ENCODE peak calls at places on chromosomes 16 and 17, in nine cellular contexts. C is K562, X is SK-N-SH, A is GM23338, U is PC-9, W is IMR-90, H is HCT116, R is mammary epithelial cell, P is H1. V is an unnamed sample. For H4K20me1, the result is how much of the 10 kb centered on the place peaks cover.

GRCh38 chr17:27504188-27504995 is 48.1 kb downstream of the KSR1 start:
- DNase-seq in P (no peak), U (no peak), W (no peak), A (no peak), C (no peak), H (no peak), X (no peak), R (no peak), V (peak)

GRCh38 chr17:28760561-28760960 is 16.8 kb downstream of the TRAF4 start:
- DNase-seq in A (no peak), R (no peak), W (no peak), X (no peak), H (no peak), C (no peak), U (no peak), P (no peak), V (no peak)

GRCh38 chr16:78122774-78123315 is 23.4 kb downstream of the WWOX start:
- DNase-seq in A (peak), P (no peak), W (peak), R (peak), C (peak), X (peak), U (no peak), H (peak), V (peak)

GRCh38 chr16:87806246-87806607 is 40.4 kb upstream of the KLHDC4 start:
- DNase-seq in C (no peak), U (peak), R (peak), W (peak), H (peak), A (no peak), P (no peak), X (no peak), V (no peak)

GRCh38 chr17:63700528-63701441 is 860 bp upstream of the LIMD2 start:
- DNase-seq in R (no peak), P (no peak), H (no peak), U (no peak), A (peak), W (peak), X (peak), C (no peak), V (peak)

GRCh38 chr17:66491213-66491612 is 188.8 kb downstream of the PRKCA start:
- DNase-seq in U (no peak), W (no peak), X (no peak), P (no peak), C (no peak), H (no peak), R (no peak), A (no peak), V (no peak)

GRCh38 chr17:64236827-64237403 is 26.1 kb downstream of the TEX2 start:
- DNase-seq in P (no peak), C (no peak), W (no peak), R (no peak), X (no peak), U (no peak), H (peak), A (peak), V (no peak)

GRCh38 chr17:28751600-28752366 is 8.0 kb downstream of the TRAF4 start:
- DNase-seq in X (no peak), A (no peak), C (no peak), H (no peak), R (no peak), U (no peak), P (no peak), W (no peak), V (no peak)

DNA sequence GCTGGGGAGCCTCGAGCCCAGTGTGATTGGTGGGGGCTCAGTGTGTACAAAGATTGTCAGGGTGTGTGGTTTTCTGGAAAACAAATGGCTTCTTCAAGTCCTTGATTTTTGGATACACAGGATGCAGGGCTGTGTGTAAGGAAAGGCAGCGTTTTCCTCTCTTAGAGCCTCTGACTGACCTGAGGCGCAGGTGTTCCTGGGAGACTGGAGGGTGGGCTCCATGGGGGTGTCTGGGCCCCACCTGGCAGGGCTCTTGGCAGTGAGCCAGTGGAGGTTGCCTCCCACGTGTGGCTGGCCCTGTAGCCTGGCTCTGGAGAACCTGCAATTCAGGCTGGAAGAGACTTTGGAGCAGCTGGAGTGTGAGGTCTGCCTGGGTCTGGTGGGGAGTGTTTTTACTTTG is 5.0 kb downstream of the FOXK2 start:
- DNase-seq in R (no peak), U (no peak), P (no peak), H (no peak), W (no peak), C (no peak), X (no peak), A (no peak), V (peak)
- H4K20me1 ChIP-seq in R (under half), U (half or more), P (under half), H (half or more), W (half or more), C (half or more), X (half or more), A (half or more), V (half or more)

GRCh38 chr17:17480593-17481148 is 3.9 kb downstream of the MED9 start:
- DNase-seq in A (no peak), W (no peak), R (peak), H (no peak), P (no peak), U (no peak), X (no peak), C (no peak), V (no peak)
- H4K20me1 ChIP-seq in A (under half), W (under half), R (under half), H (under half), P (under half), U (under half), X (under half), C (under half), V (under half)

GRCh38 chr16:68792465-68793324 is 50.6 kb upstream of the TANGO6 start:
- DNase-seq in P (no peak), C (no peak), W (peak), U (peak), A (peak), R (no peak), X (no peak), H (no peak), V (peak)
- H4K20me1 ChIP-seq in P (under half), C (under half), W (under half), U (under half), A (under half), R (under half), X (under half), H (under half), V (under half)

GRCh38 chr16:88957887-88958577 is 19.0 kb downstream of the CBFA2T3 start:
- DNase-seq in P (no peak), U (no peak), X (no peak), W (no peak), A (no peak), H (no peak), R (no peak), C (no peak), V (no peak)
- H4K20me1 ChIP-seq in P (under half), U (under half), X (under half), W (under half), A (under half), H (under half), R (under half), C (under half), V (under half)

GRCh38 chr16:767743-768235 is 7.3 kb downstream of the MSLN start:
- DNase-seq in H (no peak), C (no peak), X (peak), P (no peak), R (no peak), A (no peak), U (no peak), W (no peak), V (no peak)

GRCh38 chr16:770411-770810 is 9.9 kb downstream of the MSLN start:
- DNase-seq in H (no peak), A (no peak), P (no peak), X (no peak), U (no peak), R (no peak), C (no peak), W (no peak), V (no peak)

GRCh38 chr16:768428-768827 is 7.9 kb downstream of the MSLN start:
- DNase-seq in C (no peak), W (no peak), A (no peak), X (no peak), H (no peak), P (no peak), U (no peak), R (no peak), V (no peak)

GRCh38 chr16:769934-770333 is 9.4 kb downstream of the MSLN start:
- DNase-seq in R (no peak), U (no peak), X (no peak), A (no peak), W (no peak), H (no peak), C (no peak), P (no peak), V (no peak)

GRCh38 chr16:769201-769769 is 8.8 kb downstream of the MSLN start:
- DNase-seq in R (no peak), X (no peak), P (no peak), W (no peak), A (no peak), C (no peak), H (no peak), U (no peak), V (no peak)
- H4K20me1 ChIP-seq in R (under half), X (under half), P (under half), W (under half), A (under half), C (under half), H (under half), U (under half), V (under half)

GRCh38 chr16:12093902-12094301 is 117.4 kb downstream of the SNX29 start:
- DNase-seq in U (no peak), P (no peak), X (no peak), C (no peak), A (no peak), R (no peak), H (no peak), W (no peak), V (no peak)
- H4K20me1 ChIP-seq in U (under half), P (under half), X (under half), C (under half), A (under half), R (under half), H (under half), W (under half), V (under half)

GRCh38 chr17:35315971-35316370 is 57.5 kb downstream of the SLFN11 start:
- DNase-seq in R (no peak), P (no peak), A (no peak), H (no peak), W (no peak), C (no peak), X (no peak), U (no peak), V (no peak)

GRCh38 chr17:35312790-35313711 is 60.4 kb downstream of the SLFN11 start:
- DNase-seq in P (no peak), C (peak), W (peak), R (peak), H (peak), A (peak), X (peak), U (no peak), V (peak)

GRCh38 chr17:35313875-35314409 is 59.5 kb downstream of the SLFN11 start:
- DNase-seq in U (no peak), R (no peak), H (no peak), W (no peak), C (peak), A (peak), P (no peak), X (peak), V (no peak)

GRCh38 chr17:35314415-35315216 is 58.8 kb downstream of the SLFN11 start:
- DNase-seq in H (no peak), A (peak), W (no peak), R (no peak), P (no peak), C (no peak), X (peak), U (no peak), V (no peak)

DNA sequence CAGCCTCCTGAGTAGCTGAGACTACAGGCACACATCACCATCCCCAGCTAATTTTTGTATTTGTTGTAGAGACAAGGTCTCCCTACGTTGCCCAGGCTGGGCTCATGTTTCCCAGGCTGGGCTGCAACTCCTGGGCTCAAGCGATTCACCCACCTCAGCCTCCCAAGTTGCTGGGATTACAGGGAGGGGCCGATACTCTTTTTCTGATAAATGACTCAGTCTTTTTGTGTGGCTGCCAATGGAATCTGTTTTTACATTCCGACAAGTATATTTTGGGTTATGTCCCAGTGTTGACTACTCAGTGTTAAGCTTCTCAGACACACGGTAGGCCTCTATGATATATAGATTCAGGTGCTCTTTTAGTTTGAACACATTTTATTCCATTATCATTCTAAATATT is 58.1 kb downstream of the SLFN11 start:
- DNase-seq in A (no peak), R (peak), W (peak), U (peak), X (no peak), P (no peak), C (peak), H (no peak), V (no peak)
- H4K20me1 ChIP-seq in A (under half), R (under half), W (under half), U (under half), X (under half), P (under half), C (under half), H (under half), V (under half)

DNA sequence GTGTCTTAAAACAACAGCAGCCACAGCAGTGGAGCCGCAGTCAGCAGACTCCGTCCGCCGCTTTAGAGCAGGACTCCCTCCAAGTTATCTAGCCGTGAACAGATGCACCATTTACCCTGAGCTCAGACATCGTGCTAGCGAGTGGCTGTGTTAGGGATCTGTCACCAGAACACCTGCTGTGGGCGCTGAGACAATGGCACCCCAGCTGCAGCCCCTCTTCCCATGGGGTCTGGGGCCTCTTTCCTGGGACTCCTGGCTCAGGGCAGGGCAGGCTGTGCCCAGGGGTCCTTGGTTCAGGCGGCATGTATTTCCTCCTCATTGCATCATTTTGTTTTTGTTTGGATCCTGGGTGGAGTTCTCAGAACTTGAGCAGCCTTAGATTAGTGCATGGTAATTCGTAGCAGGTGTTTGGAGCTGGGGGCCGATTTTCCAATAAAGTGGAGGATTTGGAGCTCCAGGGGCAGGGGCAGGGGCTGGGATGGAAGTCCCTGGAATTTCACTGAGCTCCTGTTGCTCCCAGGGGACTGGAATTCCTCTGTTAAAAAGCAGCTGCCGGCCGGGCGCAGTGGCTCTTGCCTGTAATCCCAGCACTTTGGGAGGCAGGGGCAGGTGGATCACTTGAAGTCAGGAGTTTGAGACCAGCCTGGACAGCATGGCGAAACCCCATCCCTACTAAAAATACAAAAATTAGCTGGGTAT is 23.4 kb downstream of the NMRAL1 start:
- DNase-seq in P (no peak), W (no peak), R (no peak), X (no peak), U (no peak), A (peak), H (no peak), C (no peak), V (no peak)
- H4K20me1 ChIP-seq in P (under half), W (under half), R (under half), X (under half), U (under half), A (under half), H (under half), C (under half), V (under half)

GRCh38 chr16:8866884-8867482 is 1.8 kb downstream of the CARHSP1 start:
- DNase-seq in A (no peak), U (no peak), R (no peak), P (no peak), X (no peak), H (no peak), W (no peak), C (no peak), V (peak)
- H4K20me1 ChIP-seq in A (under half), U (under half), R (under half), P (under half), X (under half), H (under half), W (half or more), C (under half), V (under half)